ENCODE peak calls at places on chromosomes 2 and 18, in ten cellular contexts. One of them, this sample, is unnamed.

GRCh38 chr2:20067992-20068727 is 16.7 kb upstream of the LAPTM4A start:
- DNase-seq in IMR-90: peak
- DNase-seq in K562: no peak
- DNase-seq in right lobe of liver: no peak
- DNase-seq in NB4: no peak
- DNase-seq in prostate gland: no peak
- DNase-seq in testis: no peak
- DNase-seq in ovary: no peak
- DNase-seq in lower leg skin: peak
- DNase-seq in esophagus muscularis mucosa: no peak
- DNase-seq in this sample: no peak

GRCh38 chr18:43648002-43648401 is 370.7 kb upstream of the SYT4 start:
- DNase-seq in IMR-90: no peak
- DNase-seq in lower leg skin: no peak
- DNase-seq in ovary: no peak
- DNase-seq in prostate gland: no peak
- DNase-seq in esophagus muscularis mucosa: no peak
- DNase-seq in right lobe of liver: no peak
- DNase-seq in K562: no peak
- DNase-seq in testis: no peak
- DNase-seq in NB4: no peak
- DNase-seq in this sample: no peak

GRCh38 chr2:64291181-64291580 is 147.0 kb upstream of the PELI1 start:
- DNase-seq in K562: no peak
- DNase-seq in lower leg skin: no peak
- DNase-seq in testis: no peak
- DNase-seq in IMR-90: peak
- DNase-seq in prostate gland: no peak
- DNase-seq in right lobe of liver: no peak
- DNase-seq in esophagus muscularis mucosa: peak
- DNase-seq in NB4: peak
- DNase-seq in ovary: no peak
- DNase-seq in this sample: no peak

GRCh38 chr2:195520671-195521155 is 136.3 kb upstream of the SLC39A10 start:
- DNase-seq in ovary: no peak
- DNase-seq in lower leg skin: no peak
- DNase-seq in esophagus muscularis mucosa: no peak
- DNase-seq in testis: no peak
- DNase-seq in IMR-90: peak
- DNase-seq in prostate gland: no peak
- DNase-seq in right lobe of liver: no peak
- DNase-seq in NB4: no peak
- DNase-seq in K562: no peak
- DNase-seq in this sample: no peak

GRCh38 chr2:20224191-20224715 is 677 bp downstream of the SDC1 start:
- DNase-seq in K562: no peak
- DNase-seq in lower leg skin: peak
- DNase-seq in IMR-90: no peak
- DNase-seq in ovary: no peak
- DNase-seq in esophagus muscularis mucosa: no peak
- DNase-seq in NB4: no peak
- DNase-seq in right lobe of liver: no peak
- DNase-seq in prostate gland: no peak
- DNase-seq in testis: no peak
- DNase-seq in this sample: no peak

GRCh38 chr2:184611221-184612085 is 13.1 kb downstream of the ZNF804A start:
- DNase-seq in K562: no peak
- DNase-seq in NB4: peak
- DNase-seq in lower leg skin: no peak
- DNase-seq in testis: no peak
- DNase-seq in IMR-90: peak
- DNase-seq in prostate gland: no peak
- DNase-seq in esophagus muscularis mucosa: no peak
- DNase-seq in ovary: no peak
- DNase-seq in right lobe of liver: no peak
- DNase-seq in this sample: no peak

GRCh38 chr2:70570041-70570661 is 16.5 kb upstream of the TGFA start:
- DNase-seq in IMR-90: no peak
- DNase-seq in lower leg skin: no peak
- DNase-seq in ovary: no peak
- DNase-seq in K562: no peak
- DNase-seq in NB4: no peak
- DNase-seq in prostate gland: peak
- DNase-seq in right lobe of liver: no peak
- DNase-seq in esophagus muscularis mucosa: peak
- DNase-seq in testis: no peak
- DNase-seq in this sample: no peak

GRCh38 chr2:165109915-165110314 is 93.9 kb downstream of the SCN3A start:
- DNase-seq in prostate gland: no peak
- DNase-seq in esophagus muscularis mucosa: no peak
- DNase-seq in K562: no peak
- DNase-seq in IMR-90: no peak
- DNase-seq in lower leg skin: no peak
- DNase-seq in NB4: no peak
- DNase-seq in testis: no peak
- DNase-seq in right lobe of liver: no peak
- DNase-seq in ovary: no peak
- DNase-seq in this sample: no peak

GRCh38 chr18:68660355-68661183 is 54.3 kb downstream of the TMX3 start:
- DNase-seq in lower leg skin: no peak
- DNase-seq in prostate gland: no peak
- DNase-seq in right lobe of liver: no peak
- DNase-seq in IMR-90: peak
- DNase-seq in NB4: peak
- DNase-seq in esophagus muscularis mucosa: no peak
- DNase-seq in ovary: no peak
- DNase-seq in testis: no peak
- DNase-seq in K562: peak
- DNase-seq in this sample: no peak

GRCh38 chr2:233481368-233482142 is 85.0 kb downstream of the USP40 start:
- DNase-seq in right lobe of liver: peak
- DNase-seq in ovary: no peak
- DNase-seq in lower leg skin: peak
- DNase-seq in prostate gland: peak
- DNase-seq in K562: no peak
- DNase-seq in IMR-90: no peak
- DNase-seq in testis: no peak
- DNase-seq in esophagus muscularis mucosa: no peak
- DNase-seq in NB4: no peak
- DNase-seq in this sample: no peak

GRCh38 chr18:46338213-46338612 is 234.0 kb downstream of the HAUS1 start:
- DNase-seq in lower leg skin: no peak
- DNase-seq in ovary: no peak
- DNase-seq in K562: no peak
- DNase-seq in esophagus muscularis mucosa: no peak
- DNase-seq in prostate gland: no peak
- DNase-seq in IMR-90: no peak
- DNase-seq in testis: no peak
- DNase-seq in right lobe of liver: no peak
- DNase-seq in NB4: peak
- DNase-seq in this sample: no peak

GRCh38 chr2:241036397-241036963 is 38.1 kb downstream of the SNED1 start:
- DNase-seq in esophagus muscularis mucosa: peak
- DNase-seq in testis: no peak
- DNase-seq in NB4: no peak
- DNase-seq in IMR-90: no peak
- DNase-seq in ovary: peak
- DNase-seq in K562: peak
- DNase-seq in right lobe of liver: peak
- DNase-seq in lower leg skin: peak
- DNase-seq in prostate gland: no peak
- DNase-seq in this sample: peak

GRCh38 chr2:99337931-99338580 is 867 bp downstream of the EIF5B start:
- DNase-seq in esophagus muscularis mucosa: no peak
- DNase-seq in NB4: peak
- DNase-seq in K562: peak
- DNase-seq in ovary: no peak
- DNase-seq in testis: no peak
- DNase-seq in lower leg skin: no peak
- DNase-seq in prostate gland: no peak
- DNase-seq in IMR-90: peak
- DNase-seq in right lobe of liver: no peak
- DNase-seq in this sample: no peak

GRCh38 chr2:238092486-238093035 is 7.6 kb upstream of the ESPNL start:
- DNase-seq in IMR-90: no peak
- DNase-seq in testis: no peak
- DNase-seq in right lobe of liver: no peak
- DNase-seq in esophagus muscularis mucosa: peak
- DNase-seq in ovary: no peak
- DNase-seq in NB4: no peak
- DNase-seq in lower leg skin: no peak
- DNase-seq in prostate gland: no peak
- DNase-seq in K562: no peak
- DNase-seq in this sample: no peak

GRCh38 chr18:31058897-31059296 is 16.4 kb upstream of the DSC3 start:
- DNase-seq in IMR-90: no peak
- DNase-seq in lower leg skin: no peak
- DNase-seq in testis: no peak
- DNase-seq in ovary: no peak
- DNase-seq in prostate gland: no peak
- DNase-seq in K562: no peak
- DNase-seq in esophagus muscularis mucosa: no peak
- DNase-seq in right lobe of liver: no peak
- DNase-seq in NB4: peak
- DNase-seq in this sample: no peak

GRCh38 chr18:31061945-31062344 is 19.4 kb upstream of the DSC3 start:
- DNase-seq in NB4: no peak
- DNase-seq in lower leg skin: no peak
- DNase-seq in prostate gland: no peak
- DNase-seq in testis: no peak
- DNase-seq in esophagus muscularis mucosa: no peak
- DNase-seq in ovary: no peak
- DNase-seq in IMR-90: no peak
- DNase-seq in right lobe of liver: no peak
- DNase-seq in K562: no peak
- DNase-seq in this sample: no peak

GRCh38 chr18:31065036-31065773 is 22.7 kb upstream of the DSC3 start:
- DNase-seq in IMR-90: no peak
- DNase-seq in lower leg skin: no peak
- DNase-seq in testis: no peak
- DNase-seq in esophagus muscularis mucosa: no peak
- DNase-seq in K562: no peak
- DNase-seq in NB4: no peak
- DNase-seq in ovary: no peak
- DNase-seq in right lobe of liver: no peak
- DNase-seq in prostate gland: no peak
- DNase-seq in this sample: no peak

GRCh38 chr18:31066267-31066666 is 23.7 kb upstream of the DSC3 start:
- DNase-seq in lower leg skin: no peak
- DNase-seq in IMR-90: no peak
- DNase-seq in K562: no peak
- DNase-seq in NB4: no peak
- DNase-seq in right lobe of liver: no peak
- DNase-seq in ovary: no peak
- DNase-seq in esophagus muscularis mucosa: no peak
- DNase-seq in prostate gland: no peak
- DNase-seq in testis: no peak
- DNase-seq in this sample: no peak

DNA sequence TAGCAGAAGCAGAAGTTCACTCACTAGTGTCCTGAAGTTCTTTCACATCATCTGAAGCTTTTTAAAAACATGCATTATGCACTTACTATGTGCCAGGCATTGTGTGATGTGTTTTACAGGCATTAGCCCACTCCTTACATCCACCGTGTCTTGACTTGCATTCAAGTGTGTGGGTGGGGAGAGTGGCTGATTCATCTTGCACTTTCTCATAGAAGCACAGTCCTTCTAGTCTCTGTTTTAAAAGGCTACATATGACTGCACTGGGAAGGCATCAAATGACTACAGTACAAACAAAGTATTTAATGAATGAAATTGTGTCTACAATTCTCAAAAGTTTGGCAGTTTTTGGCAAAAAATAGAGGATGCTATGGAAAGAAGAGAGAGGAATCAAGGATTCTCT is 21.6 kb upstream of the DSC3 start:
- DNase-seq in K562: no peak
- DNase-seq in NB4: no peak
- DNase-seq in prostate gland: no peak
- DNase-seq in IMR-90: no peak
- DNase-seq in testis: no peak
- DNase-seq in esophagus muscularis mucosa: no peak
- DNase-seq in ovary: no peak
- DNase-seq in right lobe of liver: no peak
- DNase-seq in lower leg skin: no peak
- DNase-seq in this sample: no peak
- TF ChIP-seq POLR2A in K562: no peak
- TF ChIP-seq POLR2A in NB4: no peak
- TF ChIP-seq POLR2A in prostate gland: no peak
- TF ChIP-seq POLR2A in IMR-90: no peak
- TF ChIP-seq POLR2A in testis: no peak
- TF ChIP-seq POLR2A in esophagus muscularis mucosa: no peak
- TF ChIP-seq POLR2A in ovary: no peak
- TF ChIP-seq POLR2A in right lobe of liver: no peak
- TF ChIP-seq POLR2A in lower leg skin: no peak
- TF ChIP-seq POLR2A in this sample: no peak

GRCh38 chr2:42495234-42495581 is 1.4 kb upstream of the KCNG3 start:
- DNase-seq in K562: no peak
- DNase-seq in right lobe of liver: no peak
- DNase-seq in prostate gland: no peak
- DNase-seq in lower leg skin: no peak
- DNase-seq in testis: no peak
- DNase-seq in esophagus muscularis mucosa: no peak
- DNase-seq in NB4: no peak
- DNase-seq in IMR-90: no peak
- DNase-seq in ovary: no peak
- DNase-seq in this sample: no peak
- H3K4me3 ChIP-seq in K562: no peak
- H3K4me3 ChIP-seq in right lobe of liver: no peak
- H3K4me3 ChIP-seq in prostate gland: no peak
- H3K4me3 ChIP-seq in lower leg skin: no peak
- H3K4me3 ChIP-seq in testis: peak
- H3K4me3 ChIP-seq in esophagus muscularis mucosa: peak
- H3K4me3 ChIP-seq in NB4: no peak
- H3K4me3 ChIP-seq in IMR-90: no peak
- H3K4me3 ChIP-seq in ovary: no peak
- H3K4me3 ChIP-seq in this sample: no peak

DNA sequence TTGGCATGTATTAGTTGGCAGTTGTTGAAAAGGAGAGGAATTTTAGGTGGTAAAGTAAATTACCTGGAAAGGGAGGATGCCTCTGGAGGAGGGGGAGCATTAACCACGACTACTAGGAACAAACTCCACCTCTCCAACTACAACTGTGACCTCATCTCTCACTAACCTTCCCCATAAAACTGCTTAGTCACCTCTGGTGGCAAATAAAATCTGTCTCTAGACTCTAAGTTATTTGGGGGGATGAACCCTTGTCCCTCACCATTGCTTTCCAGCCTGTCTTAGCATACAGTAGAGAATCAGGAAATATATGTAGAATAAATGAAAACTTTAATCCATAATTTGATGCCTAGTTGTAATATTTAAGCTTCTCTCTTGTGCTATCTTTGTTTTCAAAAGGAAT is 27.6 kb upstream of the MYO1B start:
- DNase-seq in right lobe of liver: no peak
- DNase-seq in esophagus muscularis mucosa: no peak
- DNase-seq in K562: peak
- DNase-seq in IMR-90: peak
- DNase-seq in lower leg skin: no peak
- DNase-seq in NB4: peak
- DNase-seq in ovary: no peak
- DNase-seq in prostate gland: no peak
- DNase-seq in testis: no peak
- DNase-seq in this sample: no peak
- TF ChIP-seq POLR2A in right lobe of liver: no peak
- TF ChIP-seq POLR2A in esophagus muscularis mucosa: no peak
- TF ChIP-seq POLR2A in K562: no peak
- TF ChIP-seq POLR2A in IMR-90: no peak
- TF ChIP-seq POLR2A in lower leg skin: no peak
- TF ChIP-seq POLR2A in NB4: no peak
- TF ChIP-seq POLR2A in ovary: no peak
- TF ChIP-seq POLR2A in prostate gland: no peak
- TF ChIP-seq POLR2A in testis: no peak
- TF ChIP-seq POLR2A in this sample: no peak

GRCh38 chr2:12731701-12732280 is 15.1 kb downstream of the TRIB2 start:
- DNase-seq in lower leg skin: no peak
- DNase-seq in NB4: peak
- DNase-seq in right lobe of liver: no peak
- DNase-seq in IMR-90: no peak
- DNase-seq in ovary: no peak
- DNase-seq in K562: no peak
- DNase-seq in esophagus muscularis mucosa: no peak
- DNase-seq in testis: no peak
- DNase-seq in prostate gland: no peak
- DNase-seq in this sample: no peak
- H3K4me3 ChIP-seq in lower leg skin: no peak
- H3K4me3 ChIP-seq in NB4: no peak
- H3K4me3 ChIP-seq in right lobe of liver: no peak
- H3K4me3 ChIP-seq in IMR-90: no peak
- H3K4me3 ChIP-seq in ovary: no peak
- H3K4me3 ChIP-seq in K562: no peak
- H3K4me3 ChIP-seq in esophagus muscularis mucosa: no peak
- H3K4me3 ChIP-seq in testis: no peak
- H3K4me3 ChIP-seq in prostate gland: no peak
- H3K4me3 ChIP-seq in this sample: no peak